ENCODE peak calls at places on chromosomes 4 and X, in four cellular contexts. One of them, this sample, is unnamed. For H3K9me3 and H3K4me1, the result is how much of the 10 kb centered on the place peaks cover.

GRCh38 chrX:130299279-130300009 is 30.7 kb upstream of the ZNF280C start:
- DNase-seq in HCT116: no peak
- DNase-seq in IMR-90: no peak
- DNase-seq in fibroblast of lung: no peak
- DNase-seq in this sample: no peak

GRCh38 chr4:105350859-105351494 is 122.9 kb downstream of the PPA2 start:
- DNase-seq in HCT116: no peak
- DNase-seq in fibroblast of lung: peak
- DNase-seq in IMR-90: peak
- DNase-seq in this sample: no peak

GRCh38 chr4:30380404-30380998 is 339.7 kb upstream of the PCDH7 start:
- DNase-seq in HCT116: peak
- DNase-seq in fibroblast of lung: peak
- DNase-seq in IMR-90: peak
- DNase-seq in this sample: peak

GRCh38 chr4:124948976-124949597 is 236.6 kb upstream of the ANKRD50 start:
- DNase-seq in IMR-90: peak
- DNase-seq in HCT116: no peak
- DNase-seq in fibroblast of lung: peak
- DNase-seq in this sample: no peak

GRCh38 chr4:119026662-119027444 is 108.8 kb upstream of the MYOZ2 start:
- DNase-seq in fibroblast of lung: no peak
- DNase-seq in HCT116: no peak
- DNase-seq in IMR-90: no peak
- DNase-seq in this sample: no peak

GRCh38 chr4:14167876-14168510 is 540.5 kb upstream of the BOD1L1 start:
- DNase-seq in HCT116: no peak
- DNase-seq in IMR-90: peak
- DNase-seq in fibroblast of lung: peak
- DNase-seq in this sample: no peak

GRCh38 chr4:19319607-19320006 is 932.1 kb upstream of the SLIT2 start:
- DNase-seq in HCT116: no peak
- DNase-seq in fibroblast of lung: no peak
- DNase-seq in IMR-90: no peak
- DNase-seq in this sample: no peak

GRCh38 chr4:89837385-89837995 is 529 bp upstream of the SNCA start:
- DNase-seq in fibroblast of lung: peak
- DNase-seq in IMR-90: peak
- DNase-seq in HCT116: no peak
- DNase-seq in this sample: no peak

GRCh38 chrX:28058906-28059305 is 77.7 kb upstream of the DCAF8L1 start:
- DNase-seq in HCT116: no peak
- DNase-seq in IMR-90: peak
- DNase-seq in fibroblast of lung: no peak
- DNase-seq in this sample: no peak

GRCh38 chr4:20603671-20604313 is 96.5 kb upstream of the PACRGL start:
- DNase-seq in HCT116: no peak
- DNase-seq in IMR-90: peak
- DNase-seq in fibroblast of lung: peak
- DNase-seq in this sample: peak

GRCh38 chrX:16445166-16445752 is 204.7 kb upstream of the S100G start:
- DNase-seq in fibroblast of lung: peak
- DNase-seq in HCT116: peak
- DNase-seq in IMR-90: peak
- DNase-seq in this sample: peak

GRCh38 chr4:38782452-38783108 is at the start of gene TLR10:
- DNase-seq in fibroblast of lung: peak
- DNase-seq in HCT116: peak
- DNase-seq in IMR-90: peak
- DNase-seq in this sample: no peak

GRCh38 chr4:81984746-81985145 is 389.0 kb downstream of the HNRNPD start:
- DNase-seq in fibroblast of lung: no peak
- DNase-seq in HCT116: no peak
- DNase-seq in IMR-90: no peak
- DNase-seq in this sample: no peak

GRCh38 chrX:103329991-103330390 is at the start of gene TCEAL7:
- DNase-seq in HCT116: no peak
- DNase-seq in fibroblast of lung: peak
- DNase-seq in IMR-90: peak
- DNase-seq in this sample: no peak

GRCh38 chrX:153968754-153969124 is 2.9 kb downstream of the HCFC1 start:
- DNase-seq in fibroblast of lung: peak
- DNase-seq in HCT116: no peak
- DNase-seq in IMR-90: no peak
- DNase-seq in this sample: no peak

GRCh38 chr4:101068115-101068514 is 279.2 kb downstream of the PPP3CA start:
- DNase-seq in HCT116: no peak
- DNase-seq in IMR-90: no peak
- DNase-seq in fibroblast of lung: no peak
- DNase-seq in this sample: no peak

GRCh38 chr4:141501931-141502330 is 134.5 kb upstream of the IL15 start:
- DNase-seq in IMR-90: peak
- DNase-seq in fibroblast of lung: peak
- DNase-seq in HCT116: no peak
- DNase-seq in this sample: no peak

GRCh38 chrX:24169211-24169610 is 19.7 kb downstream of the ZFX start:
- DNase-seq in HCT116: no peak
- DNase-seq in fibroblast of lung: no peak
- DNase-seq in IMR-90: no peak
- DNase-seq in this sample: no peak

GRCh38 chr4:26150948-26151347 is 169.9 kb upstream of the RBPJ start:
- DNase-seq in HCT116: no peak
- DNase-seq in IMR-90: peak
- DNase-seq in fibroblast of lung: peak
- DNase-seq in this sample: no peak

GRCh38 chr4:30726090-30726668 is 6.0 kb downstream of the PCDH7 start:
- DNase-seq in IMR-90: no peak
- DNase-seq in fibroblast of lung: peak
- DNase-seq in HCT116: no peak
- DNase-seq in this sample: no peak

GRCh38 chr4:134601706-134602105 is 400.1 kb upstream of the PABPC4L start:
- DNase-seq in HCT116: no peak
- DNase-seq in IMR-90: no peak
- DNase-seq in fibroblast of lung: no peak
- DNase-seq in this sample: no peak

GRCh38 chrX:55668084-55668483 is 44.9 kb downstream of the FOXR2 start:
- DNase-seq in IMR-90: no peak
- DNase-seq in fibroblast of lung: no peak
- DNase-seq in HCT116: no peak
- DNase-seq in this sample: no peak

DNA sequence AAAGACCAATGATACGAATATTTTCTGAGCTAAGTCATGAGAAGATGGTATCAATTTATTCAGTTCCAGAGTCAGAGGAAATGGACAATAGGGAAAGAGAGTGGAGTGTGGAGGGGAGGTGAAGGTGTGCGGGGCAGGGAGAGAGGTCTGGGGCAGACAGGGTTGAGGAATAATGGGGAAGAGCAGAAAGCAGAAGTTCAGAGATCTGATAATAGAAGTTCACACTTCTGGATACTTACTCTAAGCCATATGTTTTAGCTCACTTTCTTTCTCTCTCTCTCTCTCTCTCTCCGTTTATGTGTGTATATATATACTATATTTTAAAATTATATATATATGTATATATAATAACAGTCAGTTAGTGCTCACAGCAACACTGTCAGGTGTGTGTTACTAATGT is 40.4 kb downstream of the FOXR2 start:
- DNase-seq in fibroblast of lung: no peak
- DNase-seq in HCT116: no peak
- DNase-seq in IMR-90: no peak
- DNase-seq in this sample: no peak
- H3K9me3 ChIP-seq in fibroblast of lung: under half
- H3K9me3 ChIP-seq in HCT116: under half
- H3K9me3 ChIP-seq in IMR-90: under half
- H3K9me3 ChIP-seq in this sample: under half

DNA sequence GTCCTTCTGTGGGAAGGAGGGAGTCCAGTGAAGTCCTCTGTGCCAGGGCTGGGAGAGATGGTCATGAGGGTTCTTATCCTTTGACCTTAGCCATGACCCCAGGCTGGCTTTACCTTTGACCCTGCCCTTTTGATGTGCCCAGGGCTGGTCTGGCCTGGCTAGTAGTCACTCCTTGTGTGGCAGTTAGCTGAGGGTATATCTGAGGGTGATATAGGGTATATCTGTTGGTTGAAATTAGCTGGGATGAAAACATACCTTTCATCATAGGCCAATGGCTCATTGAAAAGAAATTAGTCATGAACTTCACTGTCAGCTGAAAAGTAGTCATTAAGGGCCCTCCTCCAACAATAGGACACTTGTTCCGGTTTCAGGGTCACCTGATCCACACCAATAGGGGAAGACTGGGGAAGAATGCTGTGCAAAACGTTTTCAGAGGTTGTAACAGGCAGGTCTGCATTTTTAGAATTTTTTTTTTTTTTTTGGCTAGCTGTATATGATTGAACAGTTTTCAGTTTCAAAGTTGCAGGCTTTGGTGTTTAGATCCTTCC is 74.6 kb upstream of the STOX2 start:
- DNase-seq in fibroblast of lung: no peak
- DNase-seq in IMR-90: no peak
- DNase-seq in HCT116: no peak
- DNase-seq in this sample: no peak
- H3K4me1 ChIP-seq in fibroblast of lung: under half
- H3K4me1 ChIP-seq in IMR-90: under half
- H3K4me1 ChIP-seq in HCT116: under half
- H3K4me1 ChIP-seq in this sample: under half

DNA sequence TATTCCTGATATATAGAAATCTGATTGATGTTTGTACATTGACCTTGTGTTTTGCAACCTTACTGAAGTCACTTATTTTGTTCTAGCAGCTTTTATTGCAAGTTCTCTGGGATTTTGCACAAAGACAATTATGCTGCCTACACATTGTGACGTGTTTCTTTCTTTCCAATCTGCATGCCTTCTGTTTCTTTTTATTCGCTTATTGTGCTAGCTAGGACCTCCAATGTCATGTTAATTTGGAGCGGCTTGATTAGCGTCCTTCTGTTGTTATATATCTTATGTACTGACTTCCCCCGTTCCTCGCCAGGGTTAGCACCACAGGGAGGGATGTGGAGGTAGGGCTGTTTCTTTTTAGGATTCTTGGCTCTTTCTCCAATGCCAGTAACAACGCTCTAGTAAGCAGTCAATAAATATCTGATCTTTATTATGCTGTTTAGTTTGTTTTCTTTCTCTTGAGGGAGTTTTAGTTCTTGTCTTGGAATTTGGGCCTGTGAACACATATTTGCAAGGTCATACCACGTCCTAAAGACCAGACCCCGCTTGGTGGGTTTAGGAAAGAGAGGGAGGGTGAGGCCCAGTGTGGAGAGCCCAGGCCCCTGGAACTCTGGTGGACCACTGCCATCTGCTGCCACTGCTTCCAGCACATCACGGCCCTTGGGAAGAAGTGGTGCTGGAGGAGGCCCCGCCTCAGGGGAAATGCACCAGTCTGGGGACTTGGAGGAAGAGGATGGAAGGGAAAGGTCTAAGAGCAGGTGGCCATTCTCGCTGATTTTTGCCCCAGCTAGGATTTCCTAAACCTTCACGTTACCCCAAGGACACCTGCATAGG is 129.1 kb downstream of the TRIML1 start:
- DNase-seq in fibroblast of lung: no peak
- DNase-seq in HCT116: no peak
- DNase-seq in IMR-90: no peak
- DNase-seq in this sample: no peak
- H2AFZ ChIP-seq in fibroblast of lung: no peak
- H2AFZ ChIP-seq in HCT116: no peak
- H2AFZ ChIP-seq in IMR-90: no peak
- H2AFZ ChIP-seq in this sample: no peak

GRCh38 chr4:844752-845232 is 18.9 kb upstream of the CPLX1 start:
- DNase-seq in HCT116: no peak
- DNase-seq in fibroblast of lung: no peak
- DNase-seq in IMR-90: no peak
- DNase-seq in this sample: peak

GRCh38 chr4:845233-845835 is 19.4 kb upstream of the CPLX1 start:
- DNase-seq in fibroblast of lung: peak
- DNase-seq in IMR-90: peak
- DNase-seq in HCT116: no peak
- DNase-seq in this sample: peak

GRCh38 chr4:848307-848691 is 22.4 kb upstream of the CPLX1 start:
- DNase-seq in IMR-90: no peak
- DNase-seq in HCT116: no peak
- DNase-seq in fibroblast of lung: no peak
- DNase-seq in this sample: peak

GRCh38 chr4:848803-849477 is 23.0 kb upstream of the CPLX1 start:
- DNase-seq in IMR-90: no peak
- DNase-seq in fibroblast of lung: no peak
- DNase-seq in HCT116: no peak
- DNase-seq in this sample: peak

DNA sequence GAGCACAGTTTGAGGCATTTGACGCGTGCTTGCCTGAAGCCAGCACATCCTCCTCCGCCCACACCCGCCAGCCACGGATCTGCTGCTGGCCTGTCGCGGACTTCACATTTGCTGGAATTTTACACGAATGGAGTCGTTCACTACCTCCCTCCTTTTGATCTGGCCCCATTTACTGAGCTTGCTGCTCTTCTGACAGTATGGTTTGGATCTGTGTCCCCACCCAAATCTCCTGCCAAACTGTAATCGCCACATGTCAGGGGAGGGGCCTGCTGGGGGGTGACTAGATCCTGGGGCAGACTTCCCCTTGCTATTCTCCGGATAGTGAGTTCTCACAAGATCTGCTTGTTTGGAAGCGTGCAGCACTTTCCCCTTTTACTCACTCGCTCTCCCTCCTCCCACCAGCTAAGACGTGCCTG is 19.9 kb upstream of the CPLX1 start:
- DNase-seq in IMR-90: peak
- DNase-seq in fibroblast of lung: peak
- DNase-seq in HCT116: no peak
- DNase-seq in this sample: peak
- H3K9me3 ChIP-seq in IMR-90: under half
- H3K9me3 ChIP-seq in fibroblast of lung: under half
- H3K9me3 ChIP-seq in HCT116: under half
- H3K9me3 ChIP-seq in this sample: under half